ENCODE peak calls at places on chromosomes 1 and 21, in four cellular contexts. K is HS-5; S is CD4-positive, alpha-beta T cell; J is pancreas. E is an unnamed sample.

GRCh38 chr1:33841516-33841915 is 22.4 kb upstream of the HMGB4 start:
- DNase-seq in K (no peak), S (no peak), J (no peak), E (no peak)

GRCh38 chr1:182601416-182601786 is 2.8 kb downstream of the RGS16 start:
- DNase-seq in K (no peak), S (peak; percentile 54), J (no peak), E (peak; percentile 75)

GRCh38 chr1:9078949-9079500 is 9.6 kb upstream of the SLC2A5 start:
- DNase-seq in K (no peak), S (no peak), J (no peak), E (no peak)

GRCh38 chr1:154193821-154194220 is 1.9 kb upstream of the TPM3 start:
- DNase-seq in K (no peak), S (no peak), J (peak; percentile 80), E (peak; percentile 48)

GRCh38 chr21:21200103-21200938 is 202.1 kb downstream of the NCAM2 start:
- DNase-seq in K (peak; percentile 94), S (no peak), J (no peak), E (peak; percentile 86)

GRCh38 chr1:22861764-22862440 is 110.8 kb downstream of the LACTBL1 start:
- DNase-seq in K (no peak), S (no peak), J (peak; percentile 70), E (peak; percentile 71)

GRCh38 chr1:66916320-66916719 is 8.3 kb downstream of the DNAI4 start:
- DNase-seq in K (no peak), S (no peak), J (no peak), E (no peak)

GRCh38 chr1:9180077-9180819 is 51.3 kb upstream of the GPR157 start:
- DNase-seq in K (no peak), S (no peak), J (no peak), E (no peak)